ENCODE peak calls at places on chromosomes 1 and 21, in six cellular contexts. D, C, G, A, B and V are unnamed samples.

GRCh38 chr21:29077651-29078090 is 4.2 kb upstream of the CCT8 start:
- DNase-seq in D (no peak), C (no peak), G (peak), A (peak), B (no peak), V (peak)

GRCh38 chr1:64136749-64137568 is 66.5 kb upstream of the UBE2U start:
- DNase-seq in D (peak), C (peak), G (peak), A (peak), B (peak), V (peak)

GRCh38 chr1:75461808-75462325 is 149.0 kb downstream of the SLC44A5 start:
- DNase-seq in D (no peak), C (no peak), G (no peak), A (no peak), B (no peak), V (no peak)

GRCh38 chr1:223776075-223776814 is 63.9 kb downstream of the CAPN2 start:
- DNase-seq in D (peak), C (peak), G (no peak), A (no peak), B (no peak), V (no peak)

GRCh38 chr1:113109908-113110554 is 37.0 kb downstream of the LRIG2 start:
- DNase-seq in D (peak), C (peak), G (no peak), A (no peak), B (no peak), V (no peak)

GRCh38 chr1:198756470-198756869 is 117.6 kb downstream of the PTPRC start:
- DNase-seq in D (peak), C (no peak), G (no peak), A (no peak), B (no peak), V (no peak)

GRCh38 chr1:181173761-181174371 is 85.4 kb downstream of the IER5 start:
- DNase-seq in D (no peak), C (no peak), G (no peak), A (no peak), B (no peak), V (no peak)

GRCh38 chr1:95364546-95364945 is 130.5 kb downstream of the RWDD3 start:
- DNase-seq in D (no peak), C (no peak), G (no peak), A (no peak), B (no peak), V (no peak)

GRCh38 chr1:183000161-183000560 is 23.1 kb upstream of the LAMC1 start:
- DNase-seq in D (no peak), C (no peak), G (no peak), A (no peak), B (no peak), V (no peak)

GRCh38 chr1:206495493-206496046 is 11.8 kb upstream of the RASSF5 start:
- DNase-seq in D (no peak), C (no peak), G (no peak), A (no peak), B (no peak), V (no peak)

GRCh38 chr1:93705897-93706500 is 24.4 kb upstream of the BCAR3 start:
- DNase-seq in D (no peak), C (no peak), G (no peak), A (no peak), B (no peak), V (no peak)

GRCh38 chr21:34836103-34836932 is 167.5 kb downstream of the CLIC6 start:
- DNase-seq in D (peak), C (peak), G (no peak), A (no peak), B (peak), V (no peak)

GRCh38 chr1:9826616-9827015 is 2.9 kb upstream of the CLSTN1 start:
- DNase-seq in D (no peak), C (no peak), G (no peak), A (no peak), B (no peak), V (no peak)

GRCh38 chr1:203153051-203153988 is 22.3 kb downstream of the MYBPH start:
- DNase-seq in D (no peak), C (no peak), G (peak), A (no peak), B (no peak), V (no peak)

GRCh38 chr1:183180634-183181056 is 5.4 kb upstream of the LAMC2 start:
- DNase-seq in D (peak), C (peak), G (no peak), A (no peak), B (peak), V (no peak)

GRCh38 chr1:20621012-20621411 is 12.2 kb upstream of the PINK1 start:
- DNase-seq in D (no peak), C (no peak), G (no peak), A (no peak), B (no peak), V (no peak)

GRCh38 chr1:154772056-154772455 is 98.0 kb downstream of the KCNN3 start:
- DNase-seq in D (no peak), C (no peak), G (no peak), A (no peak), B (no peak), V (no peak)

GRCh38 chr1:219432191-219432606 is 180.7 kb downstream of the ZC3H11B start:
- DNase-seq in D (no peak), C (no peak), G (no peak), A (no peak), B (no peak), V (no peak)

GRCh38 chr1:78665809-78666208 is 16.2 kb downstream of the IFI44 start:
- DNase-seq in D (no peak), C (no peak), G (no peak), A (no peak), B (no peak), V (no peak)

GRCh38 chr1:109514846-109515245 is 5.3 kb upstream of the AMIGO1 start:
- DNase-seq in D (no peak), C (no peak), G (no peak), A (no peak), B (no peak), V (no peak)

GRCh38 chr1:231937013-231937754 is 310.6 kb downstream of the DISC1 start:
- DNase-seq in D (no peak), C (peak), G (peak), A (no peak), B (peak), V (no peak)

GRCh38 chr1:182080955-182081582 is 19.6 kb upstream of the ZNF648 start:
- DNase-seq in D (peak), C (no peak), G (peak), A (peak), B (no peak), V (peak)

GRCh38 chr1:43530483-43531452 is at the start of gene PTPRF:
- DNase-seq in D (peak), C (peak), G (peak), A (peak), B (no peak), V (peak)

GRCh38 chr21:35051287-35051818 is 2.3 kb upstream of the RUNX1 start:
- DNase-seq in D (no peak), C (peak), G (peak), A (no peak), B (peak), V (peak)

GRCh38 chr21:15667010-15667409 is 62.8 kb upstream of the USP25 start:
- DNase-seq in D (peak), C (no peak), G (no peak), A (no peak), B (no peak), V (no peak)